ENCODE peak calls at places on chromosomes 3 and 15, in four cellular contexts. One of them, this sample, is unnamed.

GRCh38 chr3:114121996-114122709 is 56.7 kb downstream of the DRD3 start:
- DNase-seq in activated gamma-delta T cell treated with Interleukin-2 at 50 U/mL for 16 hours: no peak
- DNase-seq in ureter: no peak
- DNase-seq in NB4: no peak
- DNase-seq in this sample: no peak

GRCh38 chr3:30161370-30161769 is 445.0 kb upstream of the TGFBR2 start:
- DNase-seq in activated gamma-delta T cell treated with Interleukin-2 at 50 U/mL for 16 hours: no peak
- DNase-seq in ureter: no peak
- DNase-seq in NB4: no peak
- DNase-seq in this sample: no peak

GRCh38 chr3:50345586-50345985 is at the start of gene ZMYND10:
- DNase-seq in activated gamma-delta T cell treated with Interleukin-2 at 50 U/mL for 16 hours: peak
- DNase-seq in ureter: peak
- DNase-seq in NB4: no peak
- DNase-seq in this sample: peak

GRCh38 chr3:12841085-12841969 is at the start of gene RPL32:
- DNase-seq in activated gamma-delta T cell treated with Interleukin-2 at 50 U/mL for 16 hours: peak
- DNase-seq in ureter: peak
- DNase-seq in NB4: peak
- DNase-seq in this sample: peak

GRCh38 chr15:48645558-48646330 is at the start of gene FBN1:
- DNase-seq in activated gamma-delta T cell treated with Interleukin-2 at 50 U/mL for 16 hours: no peak
- DNase-seq in ureter: peak
- DNase-seq in NB4: peak
- DNase-seq in this sample: peak

GRCh38 chr3:134084230-134084950 is 54.7 kb upstream of the SLCO2A1 start:
- DNase-seq in activated gamma-delta T cell treated with Interleukin-2 at 50 U/mL for 16 hours: no peak
- DNase-seq in ureter: no peak
- DNase-seq in NB4: no peak
- DNase-seq in this sample: no peak

GRCh38 chr3:71576966-71577459 is 6.5 kb downstream of the FOXP1 start:
- DNase-seq in activated gamma-delta T cell treated with Interleukin-2 at 50 U/mL for 16 hours: no peak
- DNase-seq in ureter: no peak
- DNase-seq in NB4: peak
- DNase-seq in this sample: no peak

GRCh38 chr15:43948691-43949325 is 122.0 kb downstream of the WDR76 start:
- DNase-seq in activated gamma-delta T cell treated with Interleukin-2 at 50 U/mL for 16 hours: no peak
- DNase-seq in ureter: no peak
- DNase-seq in NB4: no peak
- DNase-seq in this sample: no peak

GRCh38 chr15:61715082-61715481 is 345.2 kb downstream of the VPS13C start:
- DNase-seq in activated gamma-delta T cell treated with Interleukin-2 at 50 U/mL for 16 hours: no peak
- DNase-seq in ureter: no peak
- DNase-seq in NB4: no peak
- DNase-seq in this sample: no peak

GRCh38 chr3:9397911-9398714 is 698 bp downstream of the SETD5 start:
- DNase-seq in activated gamma-delta T cell treated with Interleukin-2 at 50 U/mL for 16 hours: peak
- DNase-seq in ureter: peak
- DNase-seq in NB4: no peak
- DNase-seq in this sample: peak

GRCh38 chr3:28989646-28990089 is 291.2 kb upstream of the RBMS3 start:
- DNase-seq in activated gamma-delta T cell treated with Interleukin-2 at 50 U/mL for 16 hours: no peak
- DNase-seq in ureter: no peak
- DNase-seq in NB4: no peak
- DNase-seq in this sample: no peak

GRCh38 chr3:66302288-66302687 is 81.5 kb downstream of the SLC25A26 start:
- DNase-seq in activated gamma-delta T cell treated with Interleukin-2 at 50 U/mL for 16 hours: peak
- DNase-seq in ureter: no peak
- DNase-seq in NB4: no peak
- DNase-seq in this sample: no peak

This sample was measured in right atrium auricular region.